ENCODE peak calls at places on chromosomes 4 and X, in five cellular contexts. One of them, this sample, is unnamed.

GRCh38 chrX:150649096-150649870 is 43.9 kb upstream of the MTMR1 start:
- DNase-seq in GM23248: peak; percentile 45
- DNase-seq in SK-N-SH: no peak
- DNase-seq in OCI-LY7: no peak
- DNase-seq in neural progenitor cell: no peak
- DNase-seq in this sample: peak; percentile 1

GRCh38 chrX:40107291-40108083 is 9.7 kb upstream of the BCOR start:
- DNase-seq in OCI-LY7: no peak
- DNase-seq in SK-N-SH: peak; percentile 44
- DNase-seq in GM23248: peak; percentile 68
- DNase-seq in neural progenitor cell: peak; percentile 73
- DNase-seq in this sample: peak; percentile 64

GRCh38 chrX:110322603-110323002 is 4.7 kb upstream of the AMMECR1 start:
- DNase-seq in GM23248: peak; percentile 56
- DNase-seq in neural progenitor cell: no peak
- DNase-seq in OCI-LY7: no peak
- DNase-seq in SK-N-SH: no peak
- DNase-seq in this sample: peak; percentile 51

GRCh38 chr4:139484861-139485311 is 31.0 kb downstream of the RAB33B start:
- DNase-seq in GM23248: no peak
- DNase-seq in SK-N-SH: no peak
- DNase-seq in neural progenitor cell: no peak
- DNase-seq in OCI-LY7: no peak
- DNase-seq in this sample: no peak

GRCh38 chrX:123909498-123909897 is 49.6 kb downstream of the XIAP start:
- DNase-seq in GM23248: no peak
- DNase-seq in SK-N-SH: no peak
- DNase-seq in neural progenitor cell: no peak
- DNase-seq in OCI-LY7: no peak
- DNase-seq in this sample: no peak

GRCh38 chrX:27966492-27966891 is 14.8 kb downstream of the DCAF8L1 start:
- DNase-seq in OCI-LY7: no peak
- DNase-seq in SK-N-SH: no peak
- DNase-seq in GM23248: no peak
- DNase-seq in neural progenitor cell: no peak
- DNase-seq in this sample: peak; percentile 62

GRCh38 chrX:1389181-1389992 is 2.5 kb downstream of the SLC25A6 start:
- DNase-seq in GM23248: no peak
- DNase-seq in neural progenitor cell: no peak
- DNase-seq in SK-N-SH: no peak
- DNase-seq in OCI-LY7: no peak
- DNase-seq in this sample: no peak

GRCh38 chr4:130238121-130238520 is 1142.2 kb downstream of the C4orf33 start:
- DNase-seq in SK-N-SH: no peak
- DNase-seq in OCI-LY7: no peak
- DNase-seq in neural progenitor cell: no peak
- DNase-seq in GM23248: no peak
- DNase-seq in this sample: peak; percentile 25

GRCh38 chr4:106017975-106018374 is 122.7 kb downstream of the NPNT start:
- DNase-seq in GM23248: no peak
- DNase-seq in SK-N-SH: no peak
- DNase-seq in neural progenitor cell: no peak
- DNase-seq in OCI-LY7: no peak
- DNase-seq in this sample: no peak

DNA sequence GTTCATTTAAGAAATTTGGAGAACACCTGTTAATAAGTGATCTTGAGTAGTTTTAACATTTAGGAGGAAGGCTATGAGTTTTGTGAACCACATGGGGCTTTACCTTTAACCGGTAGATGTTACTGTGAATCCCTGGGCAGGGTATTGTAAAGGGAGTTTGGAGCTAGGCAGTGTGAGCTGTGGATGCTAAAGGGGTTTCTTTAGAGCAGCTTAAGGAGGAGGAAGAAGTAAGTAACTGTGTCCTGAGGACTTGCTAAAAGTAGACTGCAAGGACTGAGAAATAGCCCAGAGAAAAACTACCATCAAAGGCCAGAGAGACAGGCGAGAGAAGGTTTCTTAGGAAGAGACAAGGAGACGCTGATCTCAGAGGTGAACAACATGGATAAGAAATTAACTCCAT is 5.6 kb downstream of the RHOH start:
- DNase-seq in neural progenitor cell: no peak
- DNase-seq in GM23248: no peak
- DNase-seq in OCI-LY7: peak; percentile 29
- DNase-seq in SK-N-SH: no peak
- DNase-seq in this sample: no peak
- H4K20me1 ChIP-seq in neural progenitor cell: no peaks in the 10 kb centered on the region
- H4K20me1 ChIP-seq in GM23248: no peaks in the 10 kb centered on the region
- H4K20me1 ChIP-seq in OCI-LY7: peaks cover 27% of the 10 kb centered on the region
- H4K20me1 ChIP-seq in SK-N-SH: no peaks in the 10 kb centered on the region
- H4K20me1 ChIP-seq in this sample: no peaks in the 10 kb centered on the region

GRCh38 chrX:101462892-101463291 is 22.4 kb upstream of the ARMCX4 start:
- DNase-seq in OCI-LY7: peak; percentile 8
- DNase-seq in GM23248: peak; percentile 52
- DNase-seq in SK-N-SH: peak; percentile 38
- DNase-seq in neural progenitor cell: peak; percentile 3
- DNase-seq in this sample: peak; percentile 63
- TF ChIP-seq EZH2phosphoT487 in OCI-LY7: no peak
- TF ChIP-seq EZH2phosphoT487 in GM23248: no peak
- TF ChIP-seq EZH2phosphoT487 in SK-N-SH: no peak
- TF ChIP-seq EZH2phosphoT487 in neural progenitor cell: no peak
- TF ChIP-seq EZH2phosphoT487 in this sample: no peak

GRCh38 chr4:77782102-77782835 is 36.9 kb downstream of the CNOT6L start:
- DNase-seq in OCI-LY7: no peak
- DNase-seq in neural progenitor cell: no peak
- DNase-seq in SK-N-SH: no peak
- DNase-seq in GM23248: no peak
- DNase-seq in this sample: no peak
- H4K20me1 ChIP-seq in OCI-LY7: peaks cover 24% of the 10 kb centered on the region
- H4K20me1 ChIP-seq in neural progenitor cell: no peaks in the 10 kb centered on the region
- H4K20me1 ChIP-seq in SK-N-SH: peaks cover 2% of the 10 kb centered on the region
- H4K20me1 ChIP-seq in GM23248: no peaks in the 10 kb centered on the region
- H4K20me1 ChIP-seq in this sample: no peaks in the 10 kb centered on the region

GRCh38 chr4:182921608-182922007 is 4.4 kb upstream of the DCTD start:
- DNase-seq in SK-N-SH: no peak
- DNase-seq in neural progenitor cell: no peak
- DNase-seq in GM23248: no peak
- DNase-seq in OCI-LY7: no peak
- DNase-seq in this sample: no peak
- TF ChIP-seq EZH2phosphoT487 in SK-N-SH: no peak
- TF ChIP-seq EZH2phosphoT487 in neural progenitor cell: no peak
- TF ChIP-seq EZH2phosphoT487 in GM23248: no peak
- TF ChIP-seq EZH2phosphoT487 in OCI-LY7: no peak
- TF ChIP-seq EZH2phosphoT487 in this sample: no peak

GRCh38 chr4:891747-892146 is 40.4 kb downstream of the GAK start:
- DNase-seq in GM23248: peak; percentile 21
- DNase-seq in OCI-LY7: peak; percentile 38
- DNase-seq in SK-N-SH: peak; percentile 61
- DNase-seq in neural progenitor cell: peak; percentile 52
- DNase-seq in this sample: no peak

GRCh38 chr4:887034-887763 is 44.9 kb downstream of the GAK start:
- DNase-seq in GM23248: no peak
- DNase-seq in neural progenitor cell: no peak
- DNase-seq in OCI-LY7: no peak
- DNase-seq in SK-N-SH: no peak
- DNase-seq in this sample: no peak

GRCh38 chr4:888029-888428 is 44.1 kb downstream of the GAK start:
- DNase-seq in neural progenitor cell: no peak
- DNase-seq in OCI-LY7: no peak
- DNase-seq in GM23248: no peak
- DNase-seq in SK-N-SH: no peak
- DNase-seq in this sample: no peak

GRCh38 chr4:890036-890695 is 42.0 kb downstream of the GAK start:
- DNase-seq in GM23248: no peak
- DNase-seq in neural progenitor cell: no peak
- DNase-seq in SK-N-SH: no peak
- DNase-seq in OCI-LY7: no peak
- DNase-seq in this sample: no peak

DNA sequence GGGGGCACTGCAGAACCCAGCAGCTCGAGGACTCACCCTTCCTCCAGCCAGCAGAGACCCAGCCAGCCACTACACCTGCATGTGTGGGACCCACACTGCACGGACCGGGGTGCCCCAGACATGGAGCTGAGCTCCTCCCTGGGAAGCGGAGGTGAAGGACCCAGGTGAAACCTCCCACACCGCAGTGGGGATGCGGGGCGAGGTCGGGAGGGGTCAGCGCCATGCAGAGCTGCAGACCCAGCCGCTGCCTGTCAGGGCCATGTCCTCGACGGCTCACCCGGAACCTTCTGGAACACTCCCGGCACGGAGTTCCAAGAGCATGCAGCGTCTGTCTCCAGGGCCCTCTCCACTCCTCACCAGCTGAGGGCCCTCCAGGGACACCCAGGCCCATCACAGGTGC is 42.6 kb downstream of the GAK start:
- DNase-seq in neural progenitor cell: no peak
- DNase-seq in OCI-LY7: no peak
- DNase-seq in SK-N-SH: no peak
- DNase-seq in GM23248: no peak
- DNase-seq in this sample: no peak
- H4K20me1 ChIP-seq in neural progenitor cell: no peaks in the 10 kb centered on the region
- H4K20me1 ChIP-seq in OCI-LY7: no peaks in the 10 kb centered on the region
- H4K20me1 ChIP-seq in SK-N-SH: no peaks in the 10 kb centered on the region
- H4K20me1 ChIP-seq in GM23248: no peaks in the 10 kb centered on the region
- H4K20me1 ChIP-seq in this sample: no peaks in the 10 kb centered on the region

DNA sequence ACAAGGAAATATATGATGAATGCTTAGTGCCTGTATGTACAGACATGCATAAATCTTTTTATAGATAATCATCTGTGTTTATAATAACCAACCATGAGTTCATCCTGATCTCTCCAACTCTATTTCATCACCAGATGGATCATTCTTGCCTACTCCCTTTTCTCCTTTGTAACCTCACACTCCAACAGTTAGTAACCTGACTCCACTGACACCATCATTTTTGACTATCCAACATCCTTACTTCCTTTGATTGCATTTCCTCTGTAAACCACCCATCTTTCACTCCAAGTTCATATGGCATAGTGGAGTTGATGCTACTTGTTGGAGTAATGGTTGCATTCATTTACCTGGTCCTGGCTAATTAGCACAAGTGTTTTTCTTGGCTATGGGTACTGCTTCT is 170.6 kb downstream of the ZNF330 start:
- DNase-seq in neural progenitor cell: no peak
- DNase-seq in SK-N-SH: no peak
- DNase-seq in OCI-LY7: no peak
- DNase-seq in GM23248: peak; percentile 29
- DNase-seq in this sample: peak; percentile 31
- TF ChIP-seq EZH2phosphoT487 in neural progenitor cell: no peak
- TF ChIP-seq EZH2phosphoT487 in SK-N-SH: no peak
- TF ChIP-seq EZH2phosphoT487 in OCI-LY7: no peak
- TF ChIP-seq EZH2phosphoT487 in GM23248: no peak
- TF ChIP-seq EZH2phosphoT487 in this sample: no peak

This sample was measured in PC-3.